ENCODE peak calls at places on chromosomes 16 and 17, in six cellular contexts. One of them, this sample, is unnamed.

GRCh38 chr17:27326585-27326984 is 32.7 kb downstream of the WSB1 start:
- DNase-seq in heart left ventricle: no peak
- DNase-seq in tibial nerve: no peak
- DNase-seq in uterus: no peak
- DNase-seq in right lobe of liver: no peak
- DNase-seq in body of pancreas: no peak
- DNase-seq in this sample: no peak

GRCh38 chr16:89201467-89202377 is 1.4 kb upstream of the SLC22A31 start:
- DNase-seq in heart left ventricle: peak
- DNase-seq in tibial nerve: peak
- DNase-seq in uterus: peak
- DNase-seq in right lobe of liver: peak
- DNase-seq in body of pancreas: peak
- DNase-seq in this sample: peak

GRCh38 chr16:75385507-75386152 is 47.7 kb downstream of the CFDP1 start:
- DNase-seq in heart left ventricle: peak
- DNase-seq in tibial nerve: peak
- DNase-seq in uterus: no peak
- DNase-seq in right lobe of liver: no peak
- DNase-seq in body of pancreas: no peak
- DNase-seq in this sample: no peak

GRCh38 chr17:1787301-1787902 is 25.5 kb downstream of the SERPINF1 start:
- DNase-seq in heart left ventricle: peak
- DNase-seq in tibial nerve: no peak
- DNase-seq in uterus: peak
- DNase-seq in right lobe of liver: peak
- DNase-seq in body of pancreas: peak
- DNase-seq in this sample: peak

GRCh38 chr17:14373587-14374259 is 72.8 kb downstream of the HS3ST3B1 start:
- DNase-seq in heart left ventricle: no peak
- DNase-seq in tibial nerve: no peak
- DNase-seq in uterus: no peak
- DNase-seq in right lobe of liver: peak
- DNase-seq in body of pancreas: no peak
- DNase-seq in this sample: no peak

GRCh38 chr16:25838724-25839186 is 147.0 kb downstream of the HS3ST4 start:
- DNase-seq in heart left ventricle: peak
- DNase-seq in tibial nerve: peak
- DNase-seq in uterus: no peak
- DNase-seq in right lobe of liver: no peak
- DNase-seq in body of pancreas: peak
- DNase-seq in this sample: peak

GRCh38 chr17:65362826-65363225 is 198.6 kb downstream of the AXIN2 start:
- DNase-seq in heart left ventricle: no peak
- DNase-seq in tibial nerve: no peak
- DNase-seq in uterus: no peak
- DNase-seq in right lobe of liver: no peak
- DNase-seq in body of pancreas: no peak
- DNase-seq in this sample: no peak

GRCh38 chr16:79632289-79632688 is 31.8 kb upstream of the MAF start:
- DNase-seq in heart left ventricle: no peak
- DNase-seq in tibial nerve: peak
- DNase-seq in uterus: no peak
- DNase-seq in right lobe of liver: peak
- DNase-seq in body of pancreas: no peak
- DNase-seq in this sample: no peak

DNA sequence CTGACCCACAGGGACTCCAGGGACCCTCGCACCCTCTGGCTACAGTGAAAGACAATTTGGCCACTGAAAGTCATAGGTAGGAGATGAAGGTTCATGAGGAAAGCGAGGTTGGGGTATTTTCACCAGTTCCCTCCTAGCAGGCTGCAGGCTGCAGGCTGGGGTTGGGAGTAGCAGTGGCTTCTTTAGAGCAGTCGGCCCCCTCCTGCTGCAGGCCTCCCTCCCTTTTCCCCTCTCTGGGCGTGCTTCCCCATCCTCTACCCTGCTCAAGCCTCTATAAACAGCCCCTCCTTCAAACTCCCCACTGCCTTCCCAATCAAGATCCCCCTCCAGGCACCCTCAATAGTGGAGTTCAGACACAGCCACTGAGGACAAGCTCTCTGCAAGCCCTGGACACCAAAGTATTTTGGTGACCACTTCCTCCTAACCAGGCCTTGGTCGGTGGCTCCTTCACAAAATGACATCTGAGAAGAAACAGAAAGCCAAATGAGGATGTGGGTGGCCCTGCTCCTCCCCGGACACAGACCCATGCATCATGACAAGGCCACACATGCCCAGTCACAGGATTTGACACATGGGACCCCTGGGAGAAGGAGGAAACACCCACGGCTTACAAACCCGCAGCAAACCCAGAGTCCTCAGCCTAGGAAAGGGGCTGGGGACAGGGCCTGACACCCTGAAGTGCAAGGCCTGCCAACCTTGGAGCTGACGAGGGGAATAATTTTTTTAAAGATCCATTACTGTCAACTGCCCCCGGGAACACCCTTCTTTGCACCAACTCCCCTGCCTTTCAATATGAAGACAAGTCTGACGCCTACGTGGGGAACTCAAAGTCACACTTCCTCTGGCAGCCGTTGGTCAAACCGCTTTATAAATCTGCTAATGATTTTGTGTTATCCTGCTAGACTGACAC is 41.6 kb downstream of the GAS7 start:
- DNase-seq in heart left ventricle: peak
- DNase-seq in tibial nerve: peak
- DNase-seq in uterus: no peak
- DNase-seq in right lobe of liver: peak
- DNase-seq in body of pancreas: no peak
- DNase-seq in this sample: peak
- TF ChIP-seq POLR2A in heart left ventricle: no peak
- TF ChIP-seq POLR2A in tibial nerve: peak
- TF ChIP-seq POLR2A in uterus: no peak
- TF ChIP-seq POLR2A in right lobe of liver: no peak
- TF ChIP-seq POLR2A in body of pancreas: no peak
- TF ChIP-seq POLR2A in this sample: no peak

GRCh38 chr16:56577300-56577625 is 12.1 kb upstream of the MT3 start:
- DNase-seq in heart left ventricle: no peak
- DNase-seq in tibial nerve: no peak
- DNase-seq in uterus: no peak
- DNase-seq in right lobe of liver: no peak
- DNase-seq in body of pancreas: no peak
- DNase-seq in this sample: no peak
- H3K4me3 ChIP-seq in heart left ventricle: no peak
- H3K4me3 ChIP-seq in tibial nerve: no peak
- H3K4me3 ChIP-seq in uterus: no peak
- H3K4me3 ChIP-seq in right lobe of liver: no peak
- H3K4me3 ChIP-seq in body of pancreas: no peak
- H3K4me3 ChIP-seq in this sample: no peak

DNA sequence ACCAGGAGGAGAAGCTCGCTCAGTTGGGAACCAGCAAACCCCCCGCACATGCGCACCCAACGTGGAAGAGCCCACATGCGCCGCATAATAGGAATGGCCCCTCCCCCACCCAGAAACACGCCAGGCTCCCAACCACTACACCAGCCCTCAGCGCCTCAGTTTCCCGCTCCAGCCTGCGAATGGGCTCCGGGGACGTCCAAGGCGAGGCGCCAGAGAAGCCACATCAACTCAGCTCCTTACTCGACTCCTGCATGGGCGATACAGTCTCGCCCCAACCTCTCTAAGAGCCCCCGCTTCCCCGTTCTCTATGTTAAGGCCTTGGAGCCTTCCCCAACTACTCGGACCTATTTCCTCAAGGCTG is 503 bp downstream of the SRSF1 start:
- DNase-seq in heart left ventricle: peak
- DNase-seq in tibial nerve: peak
- DNase-seq in uterus: peak
- DNase-seq in right lobe of liver: peak
- DNase-seq in body of pancreas: peak
- DNase-seq in this sample: peak
- TF ChIP-seq POLR2A in heart left ventricle: no peak
- TF ChIP-seq POLR2A in tibial nerve: no peak
- TF ChIP-seq POLR2A in uterus: no peak
- TF ChIP-seq POLR2A in right lobe of liver: no peak
- TF ChIP-seq POLR2A in body of pancreas: no peak
- TF ChIP-seq POLR2A in this sample: no peak

GRCh38 chr16:3951861-3952332 is 71.4 kb upstream of the CREBBP start:
- DNase-seq in heart left ventricle: no peak
- DNase-seq in tibial nerve: peak
- DNase-seq in uterus: no peak
- DNase-seq in right lobe of liver: no peak
- DNase-seq in body of pancreas: no peak
- DNase-seq in this sample: no peak
- H3K4me3 ChIP-seq in heart left ventricle: no peak
- H3K4me3 ChIP-seq in tibial nerve: no peak
- H3K4me3 ChIP-seq in uterus: no peak
- H3K4me3 ChIP-seq in right lobe of liver: no peak
- H3K4me3 ChIP-seq in body of pancreas: no peak
- H3K4me3 ChIP-seq in this sample: no peak

GRCh38 chr17:8818047-8818446 is 18.9 kb upstream of the MFSD6L start:
- DNase-seq in heart left ventricle: no peak
- DNase-seq in tibial nerve: no peak
- DNase-seq in uterus: no peak
- DNase-seq in right lobe of liver: no peak
- DNase-seq in body of pancreas: no peak
- DNase-seq in this sample: no peak
- TF ChIP-seq POLR2A in heart left ventricle: no peak
- TF ChIP-seq POLR2A in tibial nerve: no peak
- TF ChIP-seq POLR2A in uterus: no peak
- TF ChIP-seq POLR2A in right lobe of liver: no peak
- TF ChIP-seq POLR2A in body of pancreas: no peak
- TF ChIP-seq POLR2A in this sample: no peak

This sample was measured in testis.